ENCODE peak calls at places on chromosomes 16 and 17, in five cellular contexts. One of them, this sample, is unnamed.
A peak's percentile ranks its signal among the peaks of the same experiment; 100 is the strongest.

GRCh38 chr16:1567988-1568387 is 34.5 kb downstream of the TMEM204 start:
- DNase-seq in ACHN: no peak
- DNase-seq in cerebellar cortex: no peak
- DNase-seq in Calu3: no peak
- DNase-seq in astrocyte of the cerebellum: no peak
- DNase-seq in this sample: no peak

GRCh38 chr16:20971420-20971819 is 70.8 kb downstream of the LYRM1 start:
- DNase-seq in ACHN: no peak
- DNase-seq in cerebellar cortex: no peak
- DNase-seq in Calu3: no peak
- DNase-seq in astrocyte of the cerebellum: no peak
- DNase-seq in this sample: no peak

GRCh38 chr16:75114179-75114945 is 2.2 kb downstream of the LDHD start:
- DNase-seq in ACHN: no peak
- DNase-seq in cerebellar cortex: no peak
- DNase-seq in Calu3: no peak
- DNase-seq in astrocyte of the cerebellum: no peak
- DNase-seq in this sample: no peak

GRCh38 chr17:79799538-79800324 is 2.9 kb upstream of the CBX8 start:
- DNase-seq in ACHN: no peak
- DNase-seq in cerebellar cortex: no peak
- DNase-seq in Calu3: no peak
- DNase-seq in astrocyte of the cerebellum: no peak
- DNase-seq in this sample: no peak

GRCh38 chr16:80466024-80466986 is 74.5 kb upstream of the DYNLRB2 start:
- DNase-seq in ACHN: peak; percentile 72
- DNase-seq in cerebellar cortex: peak; percentile 77
- DNase-seq in Calu3: peak; percentile 73
- DNase-seq in astrocyte of the cerebellum: peak; percentile 18
- DNase-seq in this sample: peak; percentile 67

GRCh38 chr17:80279895-80280294 is 19.2 kb downstream of the RNF213 start:
- DNase-seq in ACHN: no peak
- DNase-seq in cerebellar cortex: no peak
- DNase-seq in Calu3: no peak
- DNase-seq in astrocyte of the cerebellum: peak; percentile 92
- DNase-seq in this sample: peak; percentile 80

GRCh38 chr17:59561042-59561441 is 4.4 kb upstream of the DHX40 start:
- DNase-seq in ACHN: peak; percentile 47
- DNase-seq in cerebellar cortex: peak; percentile 25
- DNase-seq in Calu3: peak; percentile 6
- DNase-seq in astrocyte of the cerebellum: no peak
- DNase-seq in this sample: peak; percentile 35

GRCh38 chr17:67942810-67943209 is 53.5 kb downstream of the C17orf58 start:
- DNase-seq in ACHN: peak; percentile 33
- DNase-seq in cerebellar cortex: no peak
- DNase-seq in Calu3: peak; percentile 15
- DNase-seq in astrocyte of the cerebellum: no peak
- DNase-seq in this sample: peak; percentile 57

GRCh38 chr16:88747588-88748301 is 37.3 kb downstream of the PIEZO1 start:
- DNase-seq in ACHN: peak; percentile 37
- DNase-seq in cerebellar cortex: peak; percentile 52
- DNase-seq in Calu3: peak; percentile 90
- DNase-seq in astrocyte of the cerebellum: no peak
- DNase-seq in this sample: peak; percentile 54

GRCh38 chr17:50028207-50029120 is 27.4 kb upstream of the ITGA3 start:
- DNase-seq in ACHN: peak; percentile 99
- DNase-seq in cerebellar cortex: no peak
- DNase-seq in Calu3: peak; percentile 98
- DNase-seq in astrocyte of the cerebellum: no peak
- DNase-seq in this sample: peak; percentile 49

GRCh38 chr16:83336630-83337029 is 471.1 kb upstream of the HSBP1 start:
- DNase-seq in ACHN: no peak
- DNase-seq in cerebellar cortex: peak; percentile 74
- DNase-seq in Calu3: no peak
- DNase-seq in astrocyte of the cerebellum: peak; percentile 42
- DNase-seq in this sample: peak; percentile 89

GRCh38 chr17:82840431-82840831 is 609 bp upstream of the ZNF750 start:
- DNase-seq in ACHN: no peak
- DNase-seq in cerebellar cortex: no peak
- DNase-seq in Calu3: no peak
- DNase-seq in astrocyte of the cerebellum: no peak
- DNase-seq in this sample: no peak

GRCh38 chr17:72370819-72371218 is 250.0 kb downstream of the SOX9 start:
- DNase-seq in ACHN: no peak
- DNase-seq in cerebellar cortex: no peak
- DNase-seq in Calu3: no peak
- DNase-seq in astrocyte of the cerebellum: no peak
- DNase-seq in this sample: no peak

GRCh38 chr17:66636111-66636510 is 198.8 kb upstream of the CACNG5 start:
- DNase-seq in ACHN: no peak
- DNase-seq in cerebellar cortex: no peak
- DNase-seq in Calu3: no peak
- DNase-seq in astrocyte of the cerebellum: peak; percentile 80
- DNase-seq in this sample: no peak

This sample was measured in dermis blood vessel endothelial cell.